ENCODE peak calls at places on chromosomes 2 and 18, in nine cellular contexts. Q is pancreas; S is nephron progenitor cell; Z is RWPE1; M is Peyer's patch; I is CD4-positive, alpha-beta T cell; D is neural crest cell; W is WTC11; X is fibroblast of villous mesenchyme. P is an unnamed sample.

GRCh38 chr2:128371648-128372345 is 53.1 kb upstream of the HS6ST1 start:
- DNase-seq in Q (no peak), S (no peak), Z (no peak), M (no peak), I (no peak), D (no peak), W (no peak), X (no peak), P (no peak)

GRCh38 chr18:45626330-45627203 is 11.3 kb downstream of the SLC14A2 start:
- DNase-seq in Q (no peak), S (peak), Z (peak), M (no peak), I (no peak), D (peak), W (peak), X (no peak), P (no peak)

GRCh38 chr2:165185633-165186032 is 18.2 kb downstream of the SCN3A start:
- DNase-seq in Q (no peak), S (no peak), Z (no peak), M (no peak), I (no peak), D (no peak), W (no peak), X (no peak), P (no peak)

GRCh38 chr2:186426153-186427016 is 59.7 kb upstream of the ZC3H15 start:
- DNase-seq in Q (no peak), S (no peak), Z (no peak), M (no peak), I (no peak), D (no peak), W (no peak), X (no peak), P (no peak)

GRCh38 chr2:168346725-168347477 is 99.5 kb upstream of the STK39 start:
- DNase-seq in Q (peak), S (peak), Z (peak), M (peak), I (peak), D (peak), W (peak), X (peak), P (peak)

GRCh38 chr2:45786831-45787357 is 135.4 kb downstream of the PRKCE start:
- DNase-seq in Q (no peak), S (no peak), Z (no peak), M (no peak), I (no peak), D (no peak), W (peak), X (peak), P (no peak)

GRCh38 chr2:219996366-219996765 is 368.9 kb downstream of the SLC4A3 start:
- DNase-seq in Q (no peak), S (no peak), Z (no peak), M (no peak), I (no peak), D (no peak), W (no peak), X (no peak), P (no peak)

GRCh38 chr2:88765154-88765948 is 73.9 kb downstream of the RPIA start:
- DNase-seq in Q (peak), S (peak), Z (peak), M (peak), I (peak), D (no peak), W (peak), X (no peak), P (peak)

GRCh38 chr2:25700221-25700660 is 26.9 kb upstream of the DTNB start:
- DNase-seq in Q (no peak), S (peak), Z (peak), M (no peak), I (no peak), D (no peak), W (no peak), X (peak), P (no peak)

GRCh38 chr2:14779252-14779651 is 146.7 kb downstream of the LRATD1 start:
- DNase-seq in Q (no peak), S (peak), Z (no peak), M (no peak), I (no peak), D (no peak), W (no peak), X (no peak), P (no peak)

GRCh38 chr2:174760845-174761473 is 3.3 kb downstream of the CHRNA1 start:
- DNase-seq in Q (no peak), S (no peak), Z (no peak), M (no peak), I (no peak), D (no peak), W (no peak), X (no peak), P (no peak)

GRCh38 chr2:69082430-69082997 is 69.5 kb downstream of the ANTXR1 start:
- DNase-seq in Q (peak), S (no peak), Z (peak), M (peak), I (no peak), D (no peak), W (no peak), X (peak), P (no peak)

GRCh38 chr2:209383212-209383611 is 40.6 kb upstream of the MAP2 start:
- DNase-seq in Q (no peak), S (no peak), Z (peak), M (no peak), I (no peak), D (no peak), W (no peak), X (peak), P (no peak)

GRCh38 chr2:189192766-189193165 is 13.2 kb upstream of the COL5A2 start:
- DNase-seq in Q (no peak), S (no peak), Z (no peak), M (no peak), I (no peak), D (no peak), W (no peak), X (no peak), P (no peak)

GRCh38 chr2:6930913-6931312 is 13.7 kb downstream of the RNF144A start:
- DNase-seq in Q (no peak), S (no peak), Z (no peak), M (no peak), I (no peak), D (no peak), W (no peak), X (no peak), P (no peak)

GRCh38 chr2:228700638-228701037 is 519.2 kb upstream of the SPHKAP start:
- DNase-seq in Q (no peak), S (no peak), Z (peak), M (no peak), I (no peak), D (no peak), W (no peak), X (peak), P (no peak)

GRCh38 chr18:45588284-45588683 is 27.0 kb upstream of the SLC14A2 start:
- DNase-seq in Q (no peak), S (no peak), Z (no peak), M (no peak), I (no peak), D (no peak), W (no peak), X (peak), P (no peak)

GRCh38 chr2:158772306-158773078 is 22.6 kb upstream of the DAPL1 start:
- DNase-seq in Q (no peak), S (no peak), Z (no peak), M (no peak), I (no peak), D (no peak), W (no peak), X (no peak), P (no peak)

GRCh38 chr2:163373481-163373880 is 362.3 kb downstream of the FIGN start:
- DNase-seq in Q (no peak), S (no peak), Z (no peak), M (no peak), I (no peak), D (no peak), W (no peak), X (no peak), P (no peak)

GRCh38 chr2:44902767-44903166 is 38.7 kb upstream of the SIX3 start:
- DNase-seq in Q (no peak), S (no peak), Z (no peak), M (no peak), I (no peak), D (no peak), W (no peak), X (no peak), P (no peak)

GRCh38 chr18:69987870-69988269 is 40.2 kb upstream of the CD226 start:
- DNase-seq in Q (no peak), S (no peak), Z (no peak), M (no peak), I (no peak), D (no peak), W (no peak), X (no peak), P (no peak)

GRCh38 chr2:19762142-19762541 is 139.6 kb downstream of the TTC32 start:
- DNase-seq in Q (no peak), S (no peak), Z (no peak), M (no peak), I (no peak), D (no peak), W (no peak), X (no peak), P (no peak)

GRCh38 chr2:64338107-64338506 is 115.9 kb upstream of the LGALSL start:
- DNase-seq in Q (no peak), S (no peak), Z (no peak), M (peak), I (no peak), D (no peak), W (no peak), X (no peak), P (no peak)

GRCh38 chr2:191724015-191724414 is 46.1 kb downstream of the NABP1 start:
- DNase-seq in Q (no peak), S (no peak), Z (no peak), M (no peak), I (no peak), D (no peak), W (no peak), X (no peak), P (no peak)

DNA sequence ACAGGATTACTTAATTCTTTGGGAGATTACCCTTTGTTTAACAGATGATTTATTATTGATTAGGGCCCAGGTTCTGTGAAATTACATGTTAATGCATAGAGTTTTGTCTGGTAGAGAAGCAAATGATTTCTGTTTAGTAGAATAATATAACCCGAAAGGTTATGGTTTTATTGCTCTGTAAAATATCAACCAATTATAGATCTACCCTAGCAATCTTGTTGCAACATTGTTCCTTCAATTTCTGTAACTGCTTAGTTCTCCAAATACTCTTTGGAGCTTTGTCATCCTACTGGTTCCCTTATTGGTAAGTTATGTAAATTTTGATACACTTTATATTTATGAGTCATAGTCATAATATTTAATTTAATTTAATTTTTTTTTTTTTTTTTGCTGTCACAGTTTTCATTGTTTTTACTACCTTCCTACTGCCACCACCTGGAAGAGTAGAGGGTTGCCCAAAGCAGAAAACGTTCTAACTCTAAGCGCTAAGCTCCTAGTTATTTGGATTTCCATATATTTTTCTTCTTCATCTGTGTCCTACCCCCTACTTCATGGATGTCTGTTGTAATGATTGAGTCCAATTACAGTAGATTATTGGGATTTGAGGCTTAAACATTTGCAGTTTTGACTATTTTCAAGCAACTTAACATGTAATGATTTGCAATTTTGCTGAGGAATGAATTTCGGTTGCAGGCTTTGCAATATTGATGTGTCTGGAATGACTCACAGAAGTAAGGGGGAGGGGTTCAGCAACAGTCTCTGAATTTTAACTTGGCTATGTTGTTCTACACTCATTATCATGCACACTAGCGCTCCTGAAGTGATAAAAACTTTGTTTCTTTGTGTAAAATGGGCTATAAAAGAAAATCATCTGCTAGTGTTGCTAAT is 51.0 kb downstream of the NABP1 start:
- DNase-seq in Q (no peak), S (no peak), Z (peak), M (no peak), I (no peak), D (no peak), W (no peak), X (no peak), P (no peak)
- TF ChIP-seq CTCF in Q (no peak), S (no peak), Z (no peak), M (no peak), I (no peak), D (no peak), W (no peak), X (no peak), P (peak)

DNA sequence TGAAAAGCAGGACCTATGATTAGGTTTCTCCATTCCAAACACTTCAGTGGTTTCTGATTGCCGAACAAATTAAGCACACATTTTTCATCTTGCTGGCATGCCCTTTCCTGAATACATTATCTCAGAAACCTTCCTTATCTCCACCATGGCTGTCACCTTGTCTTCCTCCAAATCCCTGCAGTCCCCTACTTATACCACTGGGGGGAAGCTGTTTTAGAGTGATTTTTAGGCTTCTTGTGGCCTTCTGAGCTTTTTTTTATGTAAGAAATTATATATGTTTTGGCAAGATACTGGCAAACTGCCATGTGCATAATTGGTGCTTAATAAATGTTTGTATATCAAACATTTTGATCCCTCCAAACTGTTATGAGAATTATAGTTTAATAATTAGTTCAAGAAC is 229.2 kb downstream of the MYT1L start:
- DNase-seq in Q (no peak), S (no peak), Z (no peak), M (no peak), I (no peak), D (no peak), W (no peak), X (no peak), P (no peak)
- TF ChIP-seq CTCF in Q (no peak), S (peak), Z (no peak), M (no peak), I (no peak), D (peak), W (peak), X (no peak), P (peak)

GRCh38 chr2:223692227-223692947 is 90.2 kb upstream of the SCG2 start:
- DNase-seq in Q (no peak), S (peak), Z (peak), M (peak), I (no peak), D (peak), W (peak), X (peak), P (peak)
- TF ChIP-seq CTCF in Q (peak), S (peak), Z (peak), M (peak), I (no peak), D (peak), W (no peak), X (peak), P (no peak)

GRCh38 chr2:221100467-221101089 is 471.5 kb downstream of the EPHA4 start:
- DNase-seq in Q (no peak), S (no peak), Z (no peak), M (no peak), I (no peak), D (no peak), W (peak), X (no peak), P (no peak)
- TF ChIP-seq CTCF in Q (no peak), S (no peak), Z (no peak), M (no peak), I (no peak), D (peak), W (no peak), X (no peak), P (no peak)

GRCh38 chr18:11387880-11388279 is 221.5 kb upstream of the SLC35G4 start:
- DNase-seq in Q (peak), S (no peak), Z (peak), M (peak), I (no peak), D (no peak), W (peak), X (peak), P (no peak)
- TF ChIP-seq CTCF in Q (peak), S (no peak), Z (peak), M (no peak), I (no peak), D (no peak), W (no peak), X (peak), P (no peak)